ENCODE peak calls at places on chromosomes 3 and 15, in four cellular contexts. C, Q, S and A are unnamed samples.

GRCh38 chr15:65192016-65192415 is 6.9 kb upstream of the CLPX start:
- DNase-seq in S (no peak), Q (no peak), C (no peak), A (no peak)

GRCh38 chr3:183734750-183735284 is 37.2 kb downstream of the YEATS2 start:
- DNase-seq in C (no peak), S (no peak), Q (no peak), A (no peak)

GRCh38 chr3:23495507-23495906 is 292.4 kb downstream of the UBE2E2 start:
- DNase-seq in Q (no peak), C (peak), S (no peak), A (no peak)

GRCh38 chr3:32392530-32393302 is 1.1 kb downstream of the CMTM7 start:
- DNase-seq in C (peak), Q (peak), S (peak), A (no peak)

GRCh38 chr3:38811822-38812221 is 4.2 kb downstream of the SCN10A start:
- DNase-seq in C (no peak), S (peak), Q (no peak), A (no peak)

GRCh38 chr15:70795311-70795665 is 31.9 kb upstream of the UACA start:
- DNase-seq in C (peak), Q (no peak), S (no peak), A (no peak)

GRCh38 chr3:159126261-159127020 is 324.6 kb downstream of the MFSD1 start:
- DNase-seq in S (no peak), C (no peak), Q (no peak), A (no peak)

GRCh38 chr3:55860040-55860439 is 372.9 kb upstream of the WNT5A start:
- DNase-seq in C (no peak), Q (no peak), S (peak), A (no peak)

GRCh38 chr15:80501453-80501852 is 97.3 kb downstream of the ARNT2 start:
- DNase-seq in Q (no peak), S (no peak), C (no peak), A (peak)

GRCh38 chr3:100041328-100041749 is 73.0 kb downstream of the FILIP1L start:
- DNase-seq in Q (no peak), C (peak), S (no peak), A (no peak)

GRCh38 chr3:45479627-45480026 is 91.3 kb downstream of the LARS2 start:
- DNase-seq in C (peak), S (no peak), Q (no peak), A (peak)

GRCh38 chr3:127427666-127428065 is 139.8 kb upstream of the PRR20G start:
- DNase-seq in C (no peak), S (no peak), Q (no peak), A (no peak)